ENCODE peak calls at places on chromosomes 16 and 17, in four cellular contexts. One of them, this sample, is unnamed.

GRCh38 chr17:34711646-34712045 is 132.3 kb downstream of the TMEM132E start:
- DNase-seq in H9: peak; percentile 17
- DNase-seq in IMR-90: no peak
- DNase-seq in mesendoderm: no peak
- DNase-seq in this sample: no peak

GRCh38 chr16:47574091-47575054 is 113.2 kb downstream of the PHKB start:
- DNase-seq in IMR-90: peak; percentile 49
- DNase-seq in mesendoderm: peak; percentile 42
- DNase-seq in H9: no peak
- DNase-seq in this sample: no peak

GRCh38 chr17:60077672-60078519 is 825 bp downstream of the HEATR6 start:
- DNase-seq in IMR-90: no peak
- DNase-seq in mesendoderm: no peak
- DNase-seq in H9: no peak
- DNase-seq in this sample: no peak

GRCh38 chr17:61756561-61756960 is 106.8 kb downstream of the BRIP1 start:
- DNase-seq in mesendoderm: no peak
- DNase-seq in IMR-90: no peak
- DNase-seq in H9: no peak
- DNase-seq in this sample: no peak

GRCh38 chr17:46850688-46851028 is 725 bp upstream of the WNT9B start:
- DNase-seq in H9: no peak
- DNase-seq in mesendoderm: no peak
- DNase-seq in IMR-90: no peak
- DNase-seq in this sample: no peak

GRCh38 chr16:49688298-49688697 is 167.6 kb downstream of the ZNF423 start:
- DNase-seq in mesendoderm: peak; percentile 56
- DNase-seq in H9: peak; percentile 51
- DNase-seq in IMR-90: no peak
- DNase-seq in this sample: no peak

GRCh38 chr17:76556759-76557367 is 17.0 kb downstream of the PRCD start:
- DNase-seq in mesendoderm: peak; percentile 51
- DNase-seq in IMR-90: peak; percentile 49
- DNase-seq in H9: peak; percentile 35
- DNase-seq in this sample: no peak

GRCh38 chr17:77441130-77441920 is 300.6 kb downstream of the SEC14L1 start:
- DNase-seq in IMR-90: no peak
- DNase-seq in mesendoderm: no peak
- DNase-seq in H9: no peak
- DNase-seq in this sample: no peak

GRCh38 chr17:41734139-41734948 is at the start of gene HAP1:
- DNase-seq in H9: peak; percentile 84
- DNase-seq in mesendoderm: peak; percentile 69
- DNase-seq in IMR-90: peak; percentile 8
- DNase-seq in this sample: peak; percentile 33

DNA sequence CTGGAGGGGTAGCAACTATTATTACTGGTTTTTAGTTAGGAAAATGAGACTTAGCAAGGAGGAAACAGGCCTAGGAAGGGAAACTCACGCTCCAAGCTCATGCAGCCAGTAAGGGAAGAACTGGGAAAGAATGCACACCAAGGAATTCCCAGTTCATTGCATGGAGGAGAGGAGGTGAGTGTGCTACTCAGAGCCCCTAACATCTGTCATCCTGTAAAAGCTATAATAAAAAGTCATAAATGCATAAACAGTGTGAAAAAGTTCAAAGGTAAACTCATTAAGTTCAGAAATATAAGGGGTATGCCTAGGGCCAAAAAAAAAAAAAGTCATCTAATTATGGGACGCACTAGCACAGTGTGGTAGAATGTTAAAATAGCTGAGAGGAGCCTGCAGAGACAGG is 25.9 kb downstream of the TMEM98 start:
- DNase-seq in IMR-90: no peak
- DNase-seq in H9: no peak
- DNase-seq in mesendoderm: no peak
- DNase-seq in this sample: no peak
- H2BK5ac ChIP-seq in IMR-90: no peak overlapping the region
- H2BK5ac ChIP-seq in H9: no peak overlapping the region
- H2BK5ac ChIP-seq in mesendoderm: no peak overlapping the region
- H2BK5ac ChIP-seq in this sample: no peak overlapping the region

GRCh38 chr16:58028541-58029070 is 3.1 kb downstream of the MMP15 start:
- DNase-seq in H9: peak; percentile 53
- DNase-seq in mesendoderm: peak; percentile 46
- DNase-seq in IMR-90: no peak
- DNase-seq in this sample: no peak
- H2BK5ac ChIP-seq in H9: no peak overlapping the region
- H2BK5ac ChIP-seq in mesendoderm: peak overlapping the region; percentile 45
- H2BK5ac ChIP-seq in IMR-90: no peak overlapping the region
- H2BK5ac ChIP-seq in this sample: peak overlapping the region; percentile 89

DNA sequence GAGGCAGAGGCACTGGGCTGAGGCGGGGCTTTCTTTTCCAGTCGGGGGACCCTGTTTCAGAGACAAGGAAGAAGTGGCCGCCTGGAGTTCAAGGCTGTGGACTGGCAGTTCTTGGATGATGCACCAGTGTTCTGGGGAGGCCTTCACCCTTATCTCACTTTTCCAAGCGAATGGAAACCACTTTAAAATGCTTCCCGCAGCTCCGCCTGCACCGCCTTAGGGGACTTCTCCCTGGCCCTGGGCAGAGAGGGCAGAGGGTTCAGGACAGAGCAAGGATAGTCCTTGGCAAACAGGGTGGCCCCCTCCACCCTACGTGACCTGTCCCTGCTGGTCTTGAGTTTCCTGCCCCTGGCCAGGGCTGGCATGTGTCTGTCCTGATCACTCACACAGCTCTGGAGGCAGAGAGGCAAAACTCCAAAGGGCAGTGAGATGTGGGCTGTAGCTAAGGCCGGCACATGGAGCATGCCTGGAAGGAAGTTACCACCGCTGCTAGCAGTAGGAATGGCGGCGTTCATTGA is 20.6 kb downstream of the RTN4RL1 start:
- DNase-seq in mesendoderm: no peak
- DNase-seq in IMR-90: no peak
- DNase-seq in H9: no peak
- DNase-seq in this sample: no peak
- H2BK5ac ChIP-seq in mesendoderm: no peak overlapping the region
- H2BK5ac ChIP-seq in IMR-90: no peak overlapping the region
- H2BK5ac ChIP-seq in H9: no peak overlapping the region
- H2BK5ac ChIP-seq in this sample: no peak overlapping the region

DNA sequence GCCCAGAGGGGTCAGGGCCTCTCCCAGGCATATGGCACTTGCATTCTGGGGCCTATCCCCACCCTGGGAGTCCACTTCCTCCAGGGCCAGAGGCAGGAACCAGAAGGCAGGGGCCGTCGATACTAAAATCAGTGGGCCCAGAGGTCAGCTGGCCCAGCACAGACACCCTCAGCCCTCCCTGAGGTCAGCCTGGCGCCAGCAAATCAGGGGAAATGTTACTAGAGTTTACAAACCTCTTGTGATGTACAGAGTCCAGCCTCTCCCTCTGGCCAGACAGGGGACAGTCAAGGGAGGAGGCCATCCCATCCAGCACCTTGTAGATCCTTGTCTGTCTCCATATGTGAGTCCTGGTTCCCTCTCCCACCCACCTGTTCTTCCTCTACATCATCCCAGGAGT is 10.8 kb downstream of the CDH5 start:
- DNase-seq in IMR-90: no peak
- DNase-seq in H9: no peak
- DNase-seq in mesendoderm: no peak
- DNase-seq in this sample: no peak
- H2BK5ac ChIP-seq in IMR-90: no peak overlapping the region
- H2BK5ac ChIP-seq in H9: no peak overlapping the region
- H2BK5ac ChIP-seq in mesendoderm: no peak overlapping the region
- H2BK5ac ChIP-seq in this sample: no peak overlapping the region

DNA sequence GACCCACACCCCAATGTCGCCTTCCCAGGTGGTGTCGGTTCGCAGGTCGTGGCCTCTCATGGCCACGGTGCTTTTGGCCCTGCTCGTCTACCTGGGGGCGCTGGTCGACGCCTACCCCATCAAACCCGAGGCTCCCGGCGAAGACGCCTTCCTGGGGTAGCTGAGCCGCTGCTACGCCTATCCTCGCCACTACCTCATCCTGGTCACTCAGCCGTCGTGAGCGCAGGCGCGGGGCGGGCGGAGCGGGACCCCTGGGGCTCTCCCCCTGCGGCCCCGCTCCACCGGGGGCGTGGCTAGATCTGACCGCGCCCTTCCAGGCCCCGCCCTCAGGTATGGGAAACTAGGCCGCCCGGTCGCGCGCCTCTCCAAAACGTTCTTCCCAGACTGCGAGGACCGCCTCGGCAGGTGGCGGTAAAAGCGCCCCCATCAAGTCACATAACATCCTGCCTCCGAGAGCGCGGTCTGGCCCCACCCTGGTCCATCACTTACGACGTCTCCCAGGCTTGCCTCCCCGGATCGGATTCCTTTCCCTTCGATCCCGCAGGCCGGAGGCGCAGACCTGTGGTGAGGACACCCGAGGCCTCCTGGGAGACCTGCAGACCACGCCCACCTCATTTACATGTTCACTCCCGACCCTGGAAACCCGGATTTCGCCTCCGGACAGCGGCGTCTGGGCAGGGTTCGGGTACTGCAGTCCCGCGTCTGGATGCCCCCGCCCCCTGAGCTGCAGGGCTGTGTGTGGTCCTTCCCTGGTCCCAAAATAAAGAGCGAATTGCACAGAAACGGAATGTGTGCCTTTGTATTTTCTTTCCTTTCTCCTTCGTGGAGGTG is 91.5 kb upstream of the TMEM97 start:
- DNase-seq in IMR-90: no peak
- DNase-seq in H9: peak; percentile 100
- DNase-seq in mesendoderm: peak; percentile 99
- DNase-seq in this sample: peak; percentile 94
- H2BK5ac ChIP-seq in IMR-90: no peak overlapping the region
- H2BK5ac ChIP-seq in H9: no peak overlapping the region
- H2BK5ac ChIP-seq in mesendoderm: no peak overlapping the region
- H2BK5ac ChIP-seq in this sample: peak overlapping the region; percentile 89